ENCODE peak calls at places on chromosomes 12 and 14, in nine cellular contexts. Y is iris pigment epithelial cell, U is epithelial cell of prostate, L is NCI-H2029, J is NCI-H748 treated with DMSO at 0.1 percent for 48 hours, G is posterior cingulate gyrus, A is NCI-H510A, M is AG04450, T is NCI-H460. N is an unnamed sample.
A peak's percentile ranks its signal among the peaks of the same experiment; 100 is the strongest.

GRCh38 chr12:86675197-86675596 is 419.0 kb upstream of the MGAT4C start:
- DNase-seq in Y (no peak), U (no peak), L (no peak), J (no peak), G (no peak), A (no peak), M (no peak), T (no peak), N (no peak)

GRCh38 chr12:617304-617915 is 45.8 kb downstream of the NINJ2 start:
- DNase-seq in Y (peak; percentile 68), U (no peak), L (no peak), J (no peak), G (no peak), A (no peak), M (no peak), T (no peak), N (no peak)

GRCh38 chr14:55129428-55130193 is 559 bp downstream of the LGALS3 start:
- DNase-seq in Y (peak; percentile 89), U (no peak), L (peak; percentile 6), J (no peak), G (no peak), A (no peak), M (no peak), T (no peak), N (peak; percentile 27)

GRCh38 chr12:89636776-89637160 is 71.9 kb downstream of the ATP2B1 start:
- DNase-seq in Y (peak; percentile 28), U (no peak), L (no peak), J (no peak), G (no peak), A (no peak), M (no peak), T (no peak), N (no peak)

GRCh38 chr12:111409403-111410228 is 3.9 kb downstream of the SH2B3 start:
- DNase-seq in Y (peak; percentile 55), U (no peak), L (no peak), J (no peak), G (no peak), A (no peak), M (no peak), T (peak; percentile 91), N (no peak)

GRCh38 chr12:51389302-51389999 is 1.8 kb downstream of the GALNT6 start:
- DNase-seq in Y (peak; percentile 65), U (no peak), L (peak; percentile 39), J (no peak), G (no peak), A (no peak), M (peak; percentile 79), T (no peak), N (no peak)

GRCh38 chr12:54680374-54680773 is 32.2 kb upstream of the DCD start:
- DNase-seq in Y (peak; percentile 36), U (no peak), L (no peak), J (no peak), G (no peak), A (no peak), M (no peak), T (peak; percentile 24), N (peak; percentile 7)

GRCh38 chr12:54173066-54173726 is 15.6 kb downstream of the SMUG1 start:
- DNase-seq in Y (peak; percentile 30), U (no peak), L (no peak), J (peak; percentile 60), G (peak; percentile 53), A (no peak), M (no peak), T (no peak), N (no peak)

GRCh38 chr12:110844131-110844530 is 2.7 kb upstream of the CCDC63 start:
- DNase-seq in Y (no peak), U (no peak), L (no peak), J (no peak), G (no peak), A (no peak), M (no peak), T (no peak), N (no peak)

GRCh38 chr14:34710006-34710405 is 4.4 kb downstream of the CFL2 start:
- DNase-seq in Y (no peak), U (no peak), L (peak; percentile 28), J (no peak), G (no peak), A (no peak), M (no peak), T (no peak), N (no peak)

GRCh38 chr12:64098709-64099354 is 123.3 kb downstream of the KICS2 start:
- DNase-seq in Y (peak; percentile 71), U (no peak), L (peak; percentile 83), J (no peak), G (no peak), A (no peak), M (no peak), T (no peak), N (no peak)

GRCh38 chr12:90124914-90125313 is 416.3 kb upstream of the ATP2B1 start:
- DNase-seq in Y (no peak), U (no peak), L (no peak), J (no peak), G (no peak), A (no peak), M (no peak), T (no peak), N (no peak)

GRCh38 chr14:66099451-66099850 is 386.7 kb upstream of the CCDC196 start:
- DNase-seq in Y (no peak), U (no peak), L (no peak), J (no peak), G (no peak), A (no peak), M (no peak), T (no peak), N (no peak)

GRCh38 chr12:94263011-94263786 is 114.8 kb downstream of the PLXNC1 start:
- DNase-seq in Y (no peak), U (no peak), L (peak; percentile 5), J (no peak), G (no peak), A (no peak), M (no peak), T (no peak), N (peak; percentile 53)

GRCh38 chr14:78425782-78426181 is 255.6 kb downstream of the NRXN3 start:
- DNase-seq in Y (no peak), U (no peak), L (no peak), J (no peak), G (no peak), A (no peak), M (no peak), T (no peak), N (no peak)

GRCh38 chr12:12681061-12681765 is 14.8 kb downstream of the GPR19 start:
- DNase-seq in Y (no peak), U (no peak), L (no peak), J (no peak), G (no peak), A (no peak), M (no peak), T (no peak), N (no peak)

GRCh38 chr12:4809449-4810218 is 89.4 kb downstream of the GALNT8 start:
- DNase-seq in Y (no peak), U (no peak), L (no peak), J (no peak), G (no peak), A (no peak), M (no peak), T (no peak), N (peak; percentile 8)

GRCh38 chr14:37078131-37078530 is 94.3 kb downstream of the SLC25A21 start:
- DNase-seq in Y (no peak), U (no peak), L (no peak), J (no peak), G (no peak), A (no peak), M (no peak), T (no peak), N (no peak)

GRCh38 chr12:69824956-69825355 is at the start of gene MYRFL:
- DNase-seq in Y (no peak), U (no peak), L (no peak), J (no peak), G (no peak), A (no peak), M (no peak), T (no peak), N (no peak)

N was measured in stimulated activated CD4-positive, alpha-beta T cell treated with anti-CD3 and anti-CD28 coated beads, Interleukin-1b, Interleukin-23, amount 100 ng/mL, for 24 hours.